ENCODE peak calls at places on chromosomes 2 and 18, in four cellular contexts. F is sigmoid colon; S is A549; I is CD8-positive, alpha-beta memory T cell. G is an unnamed sample. For H3K4me1, the result is how much of the 10 kb centered on the place peaks cover.

GRCh38 chr2:50729306-50730105 is 302.4 kb downstream of the NRXN1 start:
- DNase-seq in F (no peak), S (no peak), I (no peak), G (no peak)

GRCh38 chr2:55010149-55010591 is 40.1 kb downstream of the RTN4 start:
- DNase-seq in F (peak), S (peak), I (peak), G (peak)

GRCh38 chr2:232873292-232873908 is 3.3 kb downstream of the SNORC start:
- DNase-seq in F (peak), S (no peak), I (no peak), G (peak)

GRCh38 chr18:27843783-27844415 is 333.0 kb downstream of the CDH2 start:
- DNase-seq in F (no peak), S (no peak), I (no peak), G (no peak)

GRCh38 chr18:37107748-37108522 is 279.0 kb downstream of the KIAA1328 start:
- DNase-seq in F (no peak), S (no peak), I (no peak), G (no peak)

GRCh38 chr18:48019557-48019956 is 89.1 kb upstream of the SMAD2 start:
- DNase-seq in F (no peak), S (no peak), I (no peak), G (no peak)

GRCh38 chr2:215504547-215504946 is 68.7 kb upstream of the FN1 start:
- DNase-seq in F (no peak), S (no peak), I (no peak), G (no peak)

GRCh38 chr2:1846046-1847015 is 102.0 kb upstream of the PXDN start:
- DNase-seq in F (no peak), S (no peak), I (no peak), G (peak)

GRCh38 chr2:236178921-236179652 is 10.9 kb upstream of the GBX2 start:
- DNase-seq in F (no peak), S (no peak), I (no peak), G (no peak)

GRCh38 chr2:234976479-234977227 is 24.8 kb downstream of the SH3BP4 start:
- DNase-seq in F (no peak), S (no peak), I (no peak), G (no peak)

GRCh38 chr2:54428401-54428800 is 27.7 kb upstream of the SPTBN1 start:
- DNase-seq in F (peak), S (no peak), I (no peak), G (no peak)

GRCh38 chr2:23647563-23647962 is 262.6 kb downstream of the KLHL29 start:
- DNase-seq in F (no peak), S (no peak), I (no peak), G (no peak)

GRCh38 chr2:10498525-10499274 is 50.6 kb upstream of the ODC1 start:
- DNase-seq in F (no peak), S (no peak), I (no peak), G (no peak)

GRCh38 chr2:64062840-64063239 is 43.6 kb upstream of the VPS54 start:
- DNase-seq in F (no peak), S (no peak), I (no peak), G (no peak)

GRCh38 chr2:112173646-112174319 is 35.6 kb downstream of the FBLN7 start:
- DNase-seq in F (no peak), S (no peak), I (no peak), G (peak)

GRCh38 chr2:112175958-112176573 is 37.9 kb downstream of the FBLN7 start:
- DNase-seq in F (no peak), S (no peak), I (no peak), G (no peak)

GRCh38 chr2:112174383-112174782 is 36.2 kb downstream of the FBLN7 start:
- DNase-seq in F (no peak), S (no peak), I (no peak), G (no peak)

GRCh38 chr2:112170495-112170894 is 32.3 kb downstream of the FBLN7 start:
- DNase-seq in F (no peak), S (no peak), I (no peak), G (peak)

GRCh38 chr2:112175333-112175732 is 37.1 kb downstream of the FBLN7 start:
- DNase-seq in F (no peak), S (no peak), I (no peak), G (no peak)
- H3K4me3 ChIP-seq in F (no peak), S (no peak), I (no peak), G (no peak)

GRCh38 chr2:48696881-48697280 is 58.6 kb downstream of the LHCGR start:
- DNase-seq in F (no peak), S (no peak), I (no peak), G (no peak)
- H3K4me1 ChIP-seq in F (under half), S (under half), I (under half), G (under half)

DNA sequence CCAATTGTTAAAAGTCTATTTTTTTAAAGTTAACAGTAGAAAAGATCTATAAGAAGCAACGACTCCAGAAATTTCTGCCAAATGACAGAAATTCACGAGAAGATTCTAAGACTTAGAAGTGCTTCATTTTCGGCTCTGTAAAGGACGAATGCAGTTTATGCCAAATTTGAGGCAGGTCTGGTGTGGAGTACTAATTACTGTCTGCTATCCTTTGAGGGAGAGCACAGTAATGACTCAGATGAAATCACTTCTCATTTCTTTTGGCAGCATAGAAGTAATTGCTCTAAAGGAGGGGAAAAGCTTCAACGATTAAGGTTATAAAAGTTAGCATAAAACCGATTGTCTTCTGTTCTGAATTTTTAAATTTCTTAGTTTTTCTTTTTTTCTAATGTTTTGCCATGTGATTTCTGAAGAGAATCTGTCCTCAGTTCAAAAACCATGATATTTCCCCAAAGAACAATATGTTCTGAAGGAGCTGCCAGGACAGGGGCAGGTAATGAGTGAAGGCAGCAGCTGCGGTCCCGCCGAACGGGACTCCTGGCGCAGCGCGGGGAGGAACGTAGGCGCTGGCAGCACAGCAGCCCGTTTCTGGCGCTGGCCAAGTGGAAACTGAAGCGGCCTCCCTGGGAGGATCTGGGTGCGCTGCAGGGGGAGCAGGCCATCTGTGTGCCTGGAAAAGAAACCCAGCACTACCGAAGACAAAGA is 11.5 kb downstream of the G6PC2 start:
- DNase-seq in F (peak), S (no peak), I (no peak), G (no peak)
- H3K4me3 ChIP-seq in F (peak), S (no peak), I (no peak), G (no peak)

GRCh38 chr2:37619230-37619956 is 52.0 kb downstream of the CDC42EP3 start:
- DNase-seq in F (no peak), S (no peak), I (no peak), G (no peak)
- H3K4me1 ChIP-seq in F (under half), S (under half), I (half or more), G (under half)

GRCh38 chr2:20247084-20247483 is 22.2 kb upstream of the SDC1 start:
- DNase-seq in F (no peak), S (no peak), I (no peak), G (no peak)
- H3K4me3 ChIP-seq in F (no peak), S (no peak), I (no peak), G (no peak)

GRCh38 chr18:13620818-13621445 is 105.4 kb downstream of the FAM210A start:
- DNase-seq in F (peak), S (no peak), I (no peak), G (peak)
- H3K4me1 ChIP-seq in F (under half), S (under half), I (under half), G (under half)

DNA sequence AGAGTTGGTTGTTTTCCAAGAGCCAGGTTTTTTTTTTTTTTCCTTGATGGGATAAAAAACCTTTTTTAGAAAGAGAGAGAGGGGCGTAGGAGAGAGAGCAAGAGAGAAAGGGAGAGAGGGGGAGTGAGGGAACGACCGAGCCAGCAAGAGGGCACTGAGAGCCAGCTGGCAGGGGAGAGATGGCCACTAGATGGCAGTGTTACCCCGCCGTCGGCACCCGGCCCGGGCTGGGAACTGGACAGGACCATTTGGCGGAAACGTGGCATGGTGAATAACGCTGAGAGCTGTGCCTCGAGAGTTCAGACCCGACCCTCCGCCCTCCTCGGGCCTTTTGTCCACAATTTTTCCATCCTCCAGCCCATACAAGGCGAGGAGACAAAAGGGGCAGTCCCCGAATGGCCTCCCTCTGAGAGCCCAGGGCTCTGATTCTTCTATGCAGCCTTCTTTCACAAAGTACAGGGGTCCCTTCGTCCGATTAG is 286.7 kb upstream of the VRK2 start:
- DNase-seq in F (peak), S (peak), I (peak), G (peak)
- H3K4me3 ChIP-seq in F (peak), S (peak), I (no peak), G (peak)

DNA sequence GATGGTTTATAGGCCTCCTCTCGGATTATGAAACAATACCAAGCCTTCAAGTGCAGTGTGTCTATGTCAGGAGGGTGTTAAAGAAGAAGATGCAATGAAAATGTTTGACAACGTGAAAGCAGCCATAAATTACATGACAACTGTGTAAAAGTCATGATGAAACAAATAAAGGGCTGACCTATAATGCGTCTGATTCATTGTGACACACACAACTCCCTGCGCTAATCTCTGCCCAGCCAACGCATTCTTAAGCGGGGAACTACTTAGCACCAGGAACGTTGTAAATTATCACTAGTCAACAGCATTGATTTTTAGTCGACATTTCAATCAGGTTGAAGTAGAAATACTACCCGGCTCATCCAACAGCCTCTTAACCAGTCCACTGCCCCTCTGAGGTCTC is 26.8 kb downstream of the BCL11A start:
- DNase-seq in F (no peak), S (no peak), I (no peak), G (no peak)
- H3K4me1 ChIP-seq in F (under half), S (under half), I (under half), G (under half)

DNA sequence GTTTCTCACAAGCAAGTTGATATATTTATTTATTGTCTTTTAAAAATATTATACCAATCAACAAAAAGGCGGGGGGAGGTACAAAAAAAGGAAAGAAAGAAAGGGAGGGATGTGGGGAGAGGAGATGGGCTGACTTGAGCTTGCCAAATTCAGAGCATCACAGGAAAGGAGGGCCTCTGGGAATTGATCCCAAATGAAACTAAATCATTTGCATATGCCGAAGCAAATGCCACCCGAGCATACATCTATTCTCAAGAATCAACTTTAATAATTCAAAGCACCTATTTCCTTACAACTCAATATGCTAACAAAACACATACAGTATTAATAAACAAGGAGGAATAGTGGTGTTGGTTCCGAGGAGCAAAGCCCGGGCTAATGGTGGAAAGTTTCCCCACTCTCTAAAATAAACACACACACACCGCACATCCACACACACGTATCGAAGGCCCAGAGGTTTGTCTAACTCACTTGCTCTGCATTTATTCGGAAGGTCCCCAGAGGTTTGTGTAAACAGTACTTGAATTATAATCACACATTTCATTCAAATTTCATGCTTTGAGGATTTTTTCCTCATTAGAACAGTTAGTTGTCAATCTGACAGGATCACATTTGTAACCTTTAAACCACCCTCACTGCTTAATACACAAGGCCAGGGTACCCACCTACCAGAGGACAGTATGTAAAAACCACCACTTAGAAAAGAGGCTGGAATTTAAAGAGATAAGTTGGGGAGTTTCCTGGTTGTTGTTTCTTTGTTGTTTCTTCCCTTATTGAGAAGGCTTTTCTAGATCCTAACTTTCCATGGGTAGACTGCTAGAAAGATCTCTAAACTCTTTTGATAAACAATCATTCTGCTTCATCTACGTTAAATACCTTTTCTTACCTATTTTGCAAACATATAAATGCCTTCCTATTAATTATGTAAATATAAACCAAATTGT is 264.7 kb downstream of the TCF4 start:
- DNase-seq in F (no peak), S (no peak), I (no peak), G (no peak)
- H3K4me3 ChIP-seq in F (peak), S (no peak), I (no peak), G (peak)

GRCh38 chr2:241304039-241304670 is 11.3 kb downstream of the HDLBP start:
- DNase-seq in F (no peak), S (no peak), I (no peak), G (no peak)
- H3K4me1 ChIP-seq in F (under half), S (under half), I (under half), G (under half)